ENCODE peak calls at places on chromosomes 6 and 20, in ten cellular contexts. X is CD4-positive, alpha-beta T cell; Q is GM13976; G is cardiac fibroblast; T is GM20000; Z is HL-60; A is H9; Y is astrocyte of the spinal cord; C is RWPE1; N is HFFc6. D is an unnamed sample.

GRCh38 chr6:78436335-78436734 is 431.0 kb upstream of the IRAK1BP1 start:
- DNase-seq in X (no peak), Q (no peak), G (peak; percentile 70), T (no peak), Z (no peak), A (no peak), Y (peak; percentile 35), C (peak; percentile 10), N (peak; percentile 45), D (no peak)

GRCh38 chr20:3710027-3710426 is 2.4 kb downstream of the SIGLEC1 start:
- DNase-seq in X (no peak), Q (no peak), G (no peak), T (no peak), Z (no peak), A (peak; percentile 31), Y (no peak), C (no peak), N (no peak), D (no peak)

GRCh38 chr20:44958276-44958675 is 1.9 kb downstream of the TOMM34 start:
- DNase-seq in X (no peak), Q (no peak), G (no peak), T (no peak), Z (no peak), A (no peak), Y (no peak), C (no peak), N (no peak), D (no peak)

GRCh38 chr20:44080646-44081267 is 106.2 kb downstream of the JPH2 start:
- DNase-seq in X (peak; percentile 76), Q (peak; percentile 89), G (peak; percentile 87), T (peak; percentile 84), Z (peak; percentile 41), A (peak; percentile 69), Y (peak; percentile 78), C (peak; percentile 94), N (peak; percentile 64), D (no peak)

GRCh38 chr6:87897581-87898147 is 150.0 kb upstream of the SPACA1 start:
- DNase-seq in X (no peak), Q (no peak), G (peak; percentile 30), T (no peak), Z (no peak), A (no peak), Y (no peak), C (peak; percentile 15), N (no peak), D (no peak)

GRCh38 chr6:33633462-33634158 is 12.5 kb downstream of the ITPR3 start:
- DNase-seq in X (peak; percentile 19), Q (peak; percentile 92), G (peak; percentile 61), T (peak; percentile 96), Z (no peak), A (peak; percentile 65), Y (peak; percentile 54), C (peak; percentile 75), N (peak; percentile 50), D (no peak)

GRCh38 chr6:79610301-79611009 is 20.7 kb upstream of the SH3BGRL2 start:
- DNase-seq in X (no peak), Q (no peak), G (no peak), T (no peak), Z (no peak), A (no peak), Y (no peak), C (no peak), N (no peak), D (no peak)

GRCh38 chr6:149881066-149881766 is 16.7 kb downstream of the RAET1E start:
- DNase-seq in X (no peak), Q (no peak), G (no peak), T (no peak), Z (no peak), A (no peak), Y (no peak), C (no peak), N (no peak), D (no peak)

GRCh38 chr6:155985660-155986138 is 530.1 kb upstream of the NOX3 start:
- DNase-seq in X (no peak), Q (no peak), G (no peak), T (no peak), Z (no peak), A (no peak), Y (no peak), C (no peak), N (no peak), D (no peak)

GRCh38 chr6:101921829-101922450 is 528.4 kb downstream of the GRIK2 start:
- DNase-seq in X (no peak), Q (no peak), G (no peak), T (no peak), Z (no peak), A (no peak), Y (no peak), C (no peak), N (no peak), D (no peak)

GRCh38 chr20:50335105-50335504 is 144.5 kb downstream of the CEBPB start:
- DNase-seq in X (no peak), Q (no peak), G (peak; percentile 42), T (peak; percentile 45), Z (no peak), A (peak; percentile 81), Y (no peak), C (peak; percentile 85), N (no peak), D (no peak)

GRCh38 chr6:6580225-6580870 is 8.2 kb upstream of the LY86 start:
- DNase-seq in X (no peak), Q (no peak), G (no peak), T (no peak), Z (no peak), A (no peak), Y (no peak), C (no peak), N (no peak), D (no peak)

GRCh38 chr6:6582111-6582510 is 6.4 kb upstream of the LY86 start:
- DNase-seq in X (no peak), Q (no peak), G (no peak), T (no peak), Z (no peak), A (no peak), Y (no peak), C (no peak), N (no peak), D (no peak)

GRCh38 chr6:6581014-6581413 is 7.5 kb upstream of the LY86 start:
- DNase-seq in X (no peak), Q (no peak), G (no peak), T (no peak), Z (no peak), A (no peak), Y (no peak), C (no peak), N (no peak), D (no peak)

GRCh38 chr6:6575143-6575542 is 13.4 kb upstream of the LY86 start:
- DNase-seq in X (no peak), Q (no peak), G (no peak), T (no peak), Z (no peak), A (no peak), Y (no peak), C (no peak), N (no peak), D (no peak)

DNA sequence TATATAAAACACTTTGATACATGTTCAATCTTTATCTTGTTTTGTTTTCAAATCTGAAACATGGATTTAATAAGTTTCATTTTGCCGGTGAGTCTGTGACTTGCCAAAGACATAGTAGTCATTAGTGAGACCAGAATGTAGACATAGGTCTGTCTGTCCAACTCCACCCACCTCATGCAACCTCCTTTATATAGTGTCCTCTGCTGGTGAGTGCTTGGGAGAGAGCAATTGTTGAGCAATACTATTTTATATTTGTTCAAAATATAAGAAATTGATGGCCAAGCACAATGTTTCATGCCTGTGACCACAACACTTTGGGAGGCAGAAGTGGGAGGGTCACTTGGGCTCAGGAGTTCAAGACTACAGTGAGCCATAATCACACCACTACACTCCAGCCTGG is 10.8 kb upstream of the LY86 start:
- DNase-seq in X (no peak), Q (no peak), G (no peak), T (no peak), Z (no peak), A (no peak), Y (no peak), C (no peak), N (no peak), D (no peak)
- TF ChIP-seq CTCF in X (no peak), Q (no peak), G (no peak), T (no peak), Z (no peak), A (no peak), Y (no peak), C (no peak), N (no peak), D (no peak)

GRCh38 chr20:21705466-21706344 is at the start of gene PAX1:
- DNase-seq in X (no peak), Q (no peak), G (no peak), T (peak; percentile 41), Z (no peak), A (no peak), Y (no peak), C (no peak), N (no peak), D (no peak)
- TF ChIP-seq CTCF in X (no peak), Q (no peak), G (no peak), T (no peak), Z (no peak), A (no peak), Y (no peak), C (no peak), N (no peak), D (no peak)

DNA sequence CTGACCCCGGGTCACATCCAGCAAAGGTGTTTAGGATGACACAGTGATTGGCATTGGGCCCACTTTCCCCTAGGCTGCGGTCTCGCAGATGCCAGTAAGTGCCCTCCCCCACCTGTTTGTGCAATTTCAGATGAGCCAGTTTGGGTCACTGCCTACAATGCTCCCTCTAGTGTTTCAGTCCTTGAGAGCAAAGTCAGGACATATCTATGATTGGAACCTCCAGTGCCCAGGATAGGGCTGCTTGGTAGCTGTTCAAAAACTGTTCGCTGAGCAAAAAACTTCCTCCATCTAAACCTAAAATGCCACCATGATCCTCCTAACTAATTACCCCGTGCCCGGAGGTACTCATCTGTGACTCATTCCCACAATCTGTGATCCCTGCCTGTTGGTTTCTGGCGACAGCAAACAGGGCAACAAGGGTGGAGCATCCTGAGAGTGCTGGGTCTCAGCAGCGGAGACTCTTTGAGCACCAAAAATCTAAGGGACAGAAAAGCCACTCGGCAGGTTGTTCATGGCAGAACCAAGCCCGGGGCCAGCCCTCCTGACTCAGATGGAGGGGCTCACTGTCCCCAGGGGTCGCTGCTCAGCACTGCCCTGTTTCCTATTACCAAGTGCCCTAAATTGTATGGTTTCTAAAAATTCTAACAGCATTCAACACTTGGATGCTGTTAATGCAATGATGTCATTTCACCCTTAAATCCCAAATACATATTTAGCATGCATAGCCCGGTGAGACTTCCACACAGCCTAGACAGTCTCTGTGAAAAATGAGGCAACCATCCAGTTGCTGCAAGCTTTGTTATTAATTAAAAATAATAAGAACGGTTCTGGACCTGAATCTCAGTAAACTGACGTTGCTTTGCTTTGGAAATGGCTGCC is 5.0 kb downstream of the VSX1 start:
- DNase-seq in X (no peak), Q (no peak), G (peak; percentile 32), T (no peak), Z (no peak), A (peak; percentile 36), Y (no peak), C (peak; percentile 72), N (no peak), D (no peak)
- TF ChIP-seq CTCF in X (no peak), Q (no peak), G (peak; percentile 42), T (no peak), Z (no peak), A (peak; percentile 32), Y (peak; percentile 30), C (peak; percentile 52), N (peak; percentile 51), D (no peak)

DNA sequence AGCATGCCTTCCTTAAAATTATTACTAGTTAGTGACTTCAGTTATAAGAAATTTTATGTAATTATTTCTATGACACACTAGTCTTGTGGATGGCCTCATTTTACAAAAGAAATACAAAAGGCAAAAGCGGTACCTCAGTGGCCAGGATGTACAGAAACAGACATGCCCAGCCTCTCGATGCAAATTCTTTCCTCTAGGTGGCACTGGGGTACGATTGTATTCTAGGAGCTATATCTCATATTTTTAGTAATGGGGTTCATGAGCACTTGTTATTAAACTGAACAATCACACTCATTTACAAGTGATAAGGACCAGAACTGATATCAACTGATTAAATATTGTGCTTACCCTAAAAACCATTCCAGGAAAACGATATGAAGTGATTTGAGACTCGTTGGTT is 59.8 kb downstream of the SOD2 start:
- DNase-seq in X (no peak), Q (peak; percentile 32), G (peak; percentile 35), T (no peak), Z (no peak), A (no peak), Y (no peak), C (peak; percentile 53), N (peak; percentile 13), D (no peak)
- TF ChIP-seq CTCF in X (no peak), Q (peak; percentile 31), G (peak; percentile 52), T (no peak), Z (peak; percentile 48), A (peak; percentile 76), Y (peak; percentile 55), C (peak; percentile 40), N (peak; percentile 75), D (peak; percentile 46)

D was measured in AG04449.